ENCODE peak calls at places on chromosomes 6 and 20, in eight cellular contexts. I is endothelial cell; A is heart right ventricle; M is sigmoid colon; Q is uterus; G is CD8-positive, alpha-beta T cell; S is breast epithelium; N is fibroblast of pulmonary artery. P is an unnamed sample.
A peak's percentile ranks its signal among the peaks of the same experiment; 100 is the strongest.

GRCh38 chr6:38144365-38144764 is 324.8 kb downstream of the ZFAND3 start:
- DNase-seq in A (no peak), M (no peak), G (no peak), S (no peak), I (no peak), Q (no peak), N (no peak), P (no peak)

GRCh38 chr20:40897177-40897700 is 131.4 kb upstream of the TOP1 start:
- DNase-seq in M (no peak), Q (no peak), N (no peak), I (no peak), S (no peak), G (no peak), A (no peak), P (no peak)

GRCh38 chr20:47754946-47755652 is 30.2 kb downstream of the SULF2 start:
- DNase-seq in A (no peak), I (no peak), G (no peak), Q (no peak), S (no peak), N (no peak), M (no peak), P (no peak)

GRCh38 chr6:137819740-137820139 is 47.3 kb upstream of the TNFAIP3 start:
- DNase-seq in A (no peak), Q (no peak), S (no peak), N (peak; percentile 39), M (no peak), I (no peak), G (peak; percentile 63), P (no peak)

GRCh38 chr6:2197177-2197671 is 48.2 kb downstream of the GMDS start:
- DNase-seq in I (no peak), N (peak; percentile 52), M (no peak), G (no peak), A (no peak), Q (no peak), S (no peak), P (no peak)

GRCh38 chr20:43949741-43950618 is 35.3 kb downstream of the TOX2 start:
- DNase-seq in N (no peak), I (no peak), Q (no peak), G (peak; percentile 82), A (peak; percentile 35), S (no peak), M (no peak), P (no peak)

GRCh38 chr6:32954983-32955802 is 2.3 kb upstream of the HLA-DMA start:
- DNase-seq in M (no peak), G (peak; percentile 34), A (no peak), S (no peak), N (peak; percentile 30), I (peak; percentile 30), Q (no peak), P (no peak)

GRCh38 chr6:92497281-92497680 is 922.1 kb downstream of the EPHA7 start:
- DNase-seq in M (no peak), A (no peak), I (no peak), Q (no peak), N (no peak), G (no peak), S (no peak), P (no peak)

GRCh38 chr6:7138921-7139358 is 31.2 kb downstream of the RREB1 start:
- DNase-seq in Q (no peak), S (peak; percentile 63), N (no peak), G (peak; percentile 58), A (no peak), I (peak; percentile 14), M (no peak), P (no peak)

GRCh38 chr6:126721581-126722145 is 381.7 kb downstream of the CENPW start:
- DNase-seq in G (no peak), S (no peak), I (no peak), N (peak; percentile 91), Q (no peak), M (no peak), A (no peak), P (no peak)

GRCh38 chr6:8539446-8539845 is 104.1 kb upstream of the SLC35B3 start:
- DNase-seq in Q (no peak), S (no peak), A (no peak), G (no peak), N (peak; percentile 15), M (no peak), I (no peak), P (no peak)

GRCh38 chr20:3045042-3045815 is 623 bp upstream of the MRPS26 start:
- DNase-seq in Q (no peak), I (no peak), N (peak; percentile 66), A (no peak), G (peak; percentile 45), S (peak; percentile 70), M (peak; percentile 90), P (peak; percentile 44)

GRCh38 chr6:89081129-89081422 is 525 bp downstream of the PNRC1 start:
- DNase-seq in I (no peak), N (no peak), Q (no peak), A (no peak), M (no peak), G (no peak), S (no peak), P (no peak)

GRCh38 chr20:17505664-17506517 is 25.3 kb downstream of the BFSP1 start:
- DNase-seq in M (peak; percentile 65), A (no peak), Q (no peak), G (peak; percentile 56), I (no peak), N (peak; percentile 50), S (no peak), P (no peak)

GRCh38 chr20:58103961-58104360 is 124.5 kb downstream of the ANKRD60 start:
- DNase-seq in N (no peak), Q (no peak), S (no peak), A (no peak), G (no peak), I (no peak), M (no peak), P (no peak)

GRCh38 chr6:52389626-52390360 is 27.8 kb downstream of the PAQR8 start:
- DNase-seq in Q (no peak), A (peak; percentile 54), M (no peak), I (no peak), S (no peak), N (peak; percentile 44), G (peak; percentile 73), P (no peak)
- TF ChIP-seq CTCF in Q (no peak), A (no peak), M (no peak), I (no peak), S (no peak), N (no peak), G (peak; percentile 30), P (no peak)

GRCh38 chr20:9411833-9412232 is 102.6 kb upstream of the LAMP5 start:
- DNase-seq in S (no peak), M (no peak), G (no peak), A (no peak), N (no peak), Q (no peak), I (no peak), P (no peak)
- TF ChIP-seq CTCF in S (no peak), M (no peak), G (no peak), A (no peak), N (no peak), Q (no peak), I (no peak), P (no peak)

DNA sequence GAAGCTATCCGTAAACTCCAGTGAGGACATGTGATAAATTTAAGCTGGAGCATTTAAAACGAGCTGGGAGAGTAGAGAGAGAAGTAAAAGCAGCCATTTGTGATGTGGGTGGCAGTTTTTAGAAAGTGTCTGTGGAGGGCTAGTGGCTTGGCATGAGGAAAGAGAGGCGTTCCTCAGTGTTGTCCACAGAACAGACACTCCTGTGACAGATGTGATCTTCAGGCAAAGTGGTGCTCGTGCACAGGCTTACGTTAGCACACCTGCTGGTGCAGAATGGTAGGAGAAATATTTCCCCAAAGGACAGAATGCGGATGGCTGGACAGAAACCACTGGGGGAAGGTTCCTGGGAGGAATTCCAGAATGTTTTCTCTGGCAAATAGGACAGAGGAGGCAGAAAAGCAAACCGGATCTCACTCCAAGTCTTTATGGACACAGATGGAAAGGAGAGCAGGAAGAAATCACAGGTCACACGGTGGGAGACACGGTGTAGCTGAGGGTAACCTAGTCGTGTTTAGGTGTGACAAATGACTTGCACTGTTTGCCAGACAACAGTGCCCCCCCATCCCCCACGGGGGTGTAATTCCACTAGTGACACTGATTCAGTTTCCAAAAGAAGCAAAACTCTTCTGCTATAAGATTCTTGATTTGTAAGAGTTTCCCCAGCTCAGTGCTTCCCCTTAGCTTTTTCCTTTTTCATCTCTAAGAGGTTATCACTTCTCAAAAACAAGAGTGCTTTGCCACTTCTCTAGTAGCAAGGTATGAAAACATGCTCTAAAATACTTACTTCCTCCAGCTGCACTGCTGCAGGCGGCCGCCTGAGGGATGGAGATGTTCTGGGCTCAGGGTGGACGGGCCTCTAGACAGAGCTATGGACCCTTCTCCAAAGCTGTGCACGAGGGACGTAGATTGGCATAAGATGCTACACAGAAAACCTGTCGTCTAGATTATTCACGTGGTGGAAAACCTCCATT is 293.2 kb downstream of the QKI start:
- DNase-seq in G (no peak), N (no peak), A (no peak), S (no peak), I (no peak), M (no peak), Q (no peak), P (no peak)
- TF ChIP-seq CTCF in G (no peak), N (no peak), A (no peak), S (peak; percentile 27), I (no peak), M (no peak), Q (no peak), P (no peak)

GRCh38 chr6:129133770-129134192 is 250.8 kb downstream of the LAMA2 start:
- DNase-seq in S (no peak), Q (peak; percentile 26), G (no peak), M (no peak), I (no peak), N (peak; percentile 94), A (no peak), P (no peak)

GRCh38 chr6:129131282-129131681 is 248.3 kb downstream of the LAMA2 start:
- DNase-seq in N (peak; percentile 74), A (no peak), G (no peak), S (peak; percentile 45), M (peak; percentile 91), Q (peak; percentile 38), I (no peak), P (no peak)

GRCh38 chr6:129136751-129137150 is 253.8 kb downstream of the LAMA2 start:
- DNase-seq in I (no peak), M (no peak), A (no peak), G (no peak), N (no peak), Q (no peak), S (no peak), P (no peak)

GRCh38 chr6:129135421-129135820 is 252.5 kb downstream of the LAMA2 start:
- DNase-seq in M (no peak), G (no peak), N (peak; percentile 72), I (no peak), Q (no peak), S (no peak), A (no peak), P (no peak)

DNA sequence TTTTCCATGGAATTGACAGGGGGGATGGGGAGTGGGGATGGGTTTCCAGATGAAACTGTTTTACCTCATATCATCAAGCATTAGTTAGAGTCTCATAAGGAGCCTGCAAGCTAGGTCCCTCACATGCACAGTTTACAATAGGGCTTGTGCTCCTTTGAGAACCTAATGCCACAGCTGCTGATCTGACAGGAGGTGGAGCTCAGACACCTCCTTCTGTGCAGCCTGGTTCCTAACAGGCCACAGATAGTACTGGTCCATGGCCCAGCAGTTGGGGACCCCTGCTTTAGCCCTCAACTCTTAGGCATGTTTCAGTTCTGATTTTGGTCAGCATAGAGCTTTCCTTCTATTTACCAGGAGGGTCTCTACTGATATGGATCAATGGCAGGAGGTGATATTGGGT is 251.6 kb downstream of the LAMA2 start:
- DNase-seq in M (no peak), A (no peak), Q (no peak), I (no peak), S (no peak), G (no peak), N (peak; percentile 68), P (no peak)
- TF ChIP-seq CTCF in M (no peak), A (no peak), Q (no peak), I (no peak), S (no peak), G (no peak), N (peak; percentile 10), P (no peak)

GRCh38 chr6:98836025-98836961 is 1.9 kb downstream of the POU3F2 start:
- DNase-seq in N (no peak), G (no peak), S (no peak), M (no peak), A (no peak), Q (no peak), I (no peak), P (no peak)
- TF ChIP-seq CTCF in N (no peak), G (no peak), S (no peak), M (no peak), A (no peak), Q (no peak), I (no peak), P (no peak)